ENCODE peak calls at places on chromosomes 3 and 15, in eight cellular contexts. D is amniotic epithelial cell; U is dermis blood vessel endothelial cell; I is HepG2; F is ascending aorta; T is kidney epithelial cell; W is foreskin fibroblast; Z is stimulated activated CD8-positive, alpha-beta memory T cell treated with anti-CD3 and anti-CD28 coated beads, Interleukin-15, amount 100 ng/mL, for 24 hours. A is an unnamed sample.

GRCh38 chr15:54289590-54290136 is 311.4 kb downstream of the UNC13C start:
- DNase-seq in W (no peak), T (no peak), F (no peak), I (no peak), U (no peak), Z (no peak), D (no peak), A (no peak)

GRCh38 chr15:25792128-25792527 is 71.0 kb downstream of the ATP10A start:
- DNase-seq in I (no peak), T (no peak), U (no peak), Z (no peak), D (no peak), W (no peak), F (no peak), A (no peak)

GRCh38 chr15:83734487-83734886 is 80.6 kb downstream of the ADAMTSL3 start:
- DNase-seq in D (no peak), U (no peak), W (no peak), Z (no peak), F (no peak), I (no peak), T (no peak), A (no peak)

GRCh38 chr3:186722457-186722856 is 5.3 kb downstream of the KNG1 start:
- DNase-seq in Z (no peak), I (peak), T (no peak), U (peak), D (no peak), W (peak), F (no peak), A (no peak)

GRCh38 chr15:68055224-68055705 is 1.1 kb downstream of the PIAS1 start:
- DNase-seq in T (peak), D (peak), U (peak), F (no peak), Z (peak), W (peak), I (no peak), A (peak)

GRCh38 chr3:52317601-52318000 is 1.5 kb downstream of the DNAH1 start:
- DNase-seq in T (no peak), I (no peak), F (no peak), D (peak), U (peak), W (peak), Z (peak), A (peak)

GRCh38 chr15:92893200-92893599 is 6.9 kb upstream of the CHD2 start:
- DNase-seq in D (no peak), T (no peak), U (no peak), F (no peak), I (no peak), W (no peak), Z (no peak), A (no peak)

GRCh38 chr15:78951841-78952238 is 7.0 kb upstream of the CTSH start:
- DNase-seq in Z (no peak), F (no peak), W (no peak), I (peak), T (no peak), U (peak), D (peak), A (no peak)

GRCh38 chr15:66027268-66027806 is 158.0 kb downstream of the RAB11A start:
- DNase-seq in W (peak), Z (no peak), I (no peak), D (peak), U (no peak), T (peak), F (no peak), A (no peak)

GRCh38 chr15:22980189-22981136 is at the start of gene CYFIP1:
- DNase-seq in T (peak), I (peak), F (peak), U (peak), D (peak), W (peak), Z (no peak), A (no peak)

GRCh38 chr15:99426431-99427105 is 139.2 kb upstream of the MEF2A start:
- DNase-seq in T (no peak), W (no peak), F (peak), I (no peak), D (peak), Z (no peak), U (no peak), A (no peak)

GRCh38 chr3:195844671-195845218 is 33.0 kb upstream of the MUC4 start:
- DNase-seq in F (no peak), Z (no peak), T (no peak), I (no peak), U (no peak), D (no peak), W (no peak), A (no peak)

GRCh38 chr15:95290376-95290973 is 1040.0 kb upstream of the NR2F2 start:
- DNase-seq in D (no peak), Z (no peak), U (no peak), F (no peak), I (no peak), T (no peak), W (no peak), A (no peak)

GRCh38 chr15:38714309-38715072 is 149.9 kb upstream of the RASGRP1 start:
- DNase-seq in W (peak), U (peak), T (peak), I (no peak), F (no peak), D (peak), Z (no peak), A (no peak)

GRCh38 chr3:194938845-194939531 is 253.3 kb downstream of the FAM43A start:
- DNase-seq in W (no peak), Z (no peak), F (no peak), D (peak), U (no peak), T (no peak), I (no peak), A (no peak)

GRCh38 chr3:127438371-127438770 is 150.5 kb upstream of the PRR20G start:
- DNase-seq in D (no peak), U (no peak), T (no peak), F (peak), I (no peak), W (no peak), Z (no peak), A (no peak)

GRCh38 chr3:50971487-50971924 is 296.8 kb downstream of the DOCK3 start:
- DNase-seq in D (peak), I (peak), Z (no peak), W (peak), U (peak), T (peak), F (no peak), A (peak)

GRCh38 chr3:32288819-32289218 is 50.3 kb downstream of the CMTM8 start:
- DNase-seq in T (no peak), W (no peak), D (no peak), Z (no peak), I (no peak), U (no peak), F (no peak), A (no peak)

GRCh38 chr15:89575656-89576416 is 567 bp downstream of the TICRR start:
- DNase-seq in Z (peak), W (peak), T (no peak), D (no peak), U (peak), F (peak), I (no peak), A (no peak)

GRCh38 chr3:12904951-12905315 is 63.6 kb upstream of the RPL32 start:
- DNase-seq in I (no peak), Z (no peak), W (no peak), D (no peak), T (no peak), F (no peak), U (no peak), A (no peak)